ENCODE peak calls at places on chromosome 9, in six cellular contexts. K, Y, Z, V, G and H are unnamed samples. For H3K27me3 and H3K4me1, the result is how much of the 10 kb centered on the place peaks cover.

GRCh38 chr9:133653638-133654037 is 17.5 kb downstream of the DBH start:
- DNase-seq in V (no peak), Y (no peak), G (no peak), K (no peak), Z (no peak), H (no peak)

GRCh38 chr9:126508171-126508591 is 105.5 kb upstream of the LMX1B start:
- DNase-seq in Y (no peak), Z (no peak), V (no peak), K (no peak), G (peak), H (no peak)

GRCh38 chr9:35193762-35194161 is 32.0 kb downstream of the UNC13B start:
- DNase-seq in Y (no peak), G (no peak), K (no peak), Z (peak), V (no peak), H (no peak)

GRCh38 chr9:129361196-129361595 is 183.1 kb upstream of the IER5L start:
- DNase-seq in K (no peak), Z (no peak), Y (no peak), G (no peak), V (no peak), H (peak)

GRCh38 chr9:8732367-8733075 is 932.9 kb upstream of the DMAC1 start:
- DNase-seq in K (no peak), Y (no peak), Z (peak), G (no peak), V (no peak), H (no peak)

GRCh38 chr9:98031935-98032334 is 24.6 kb upstream of the NANS start:
- DNase-seq in Z (peak), V (peak), K (no peak), Y (no peak), G (no peak), H (no peak)

GRCh38 chr9:107049825-107050184 is 186.8 kb downstream of the ZNF462 start:
- DNase-seq in Z (no peak), K (no peak), V (no peak), Y (no peak), G (peak), H (no peak)

GRCh38 chr9:133716564-133717112 is 21.5 kb downstream of the SARDH start:
- DNase-seq in Z (no peak), V (no peak), K (no peak), G (no peak), Y (no peak), H (no peak)

GRCh38 chr9:12954441-12954840 is 179.6 kb downstream of the LURAP1L start:
- DNase-seq in Y (no peak), G (no peak), Z (no peak), K (no peak), V (no peak), H (no peak)

GRCh38 chr9:36189978-36190377 is 743 bp upstream of the CLTA start:
- DNase-seq in K (no peak), Y (no peak), Z (peak), V (no peak), G (no peak), H (no peak)

GRCh38 chr9:12854218-12854617 is 79.4 kb downstream of the LURAP1L start:
- DNase-seq in K (no peak), Y (no peak), V (no peak), G (no peak), Z (no peak), H (no peak)

GRCh38 chr9:111412280-111412679 is 71.9 kb downstream of the ECPAS start:
- DNase-seq in Y (no peak), G (no peak), Z (no peak), K (no peak), V (no peak), H (no peak)

GRCh38 chr9:109512170-109512756 is 14.2 kb upstream of the PTPN3 start:
- DNase-seq in G (no peak), V (no peak), K (no peak), Z (no peak), Y (no peak), H (no peak)

GRCh38 chr9:123131258-123131657 is 97.8 kb downstream of the GPR21 start:
- DNase-seq in V (peak), Z (peak), Y (no peak), K (no peak), G (no peak), H (no peak)

GRCh38 chr9:4296217-4296616 is 3.7 kb downstream of the GLIS3 start:
- DNase-seq in K (no peak), G (no peak), Y (no peak), V (no peak), Z (no peak), H (no peak)

GRCh38 chr9:125674981-125675973 is 31.7 kb downstream of the MAPKAP1 start:
- DNase-seq in Y (no peak), G (no peak), V (peak), K (no peak), Z (peak), H (no peak)

GRCh38 chr9:13090588-13090987 is 188.9 kb downstream of the MPDZ start:
- DNase-seq in G (no peak), V (no peak), Y (no peak), Z (no peak), K (no peak), H (no peak)

GRCh38 chr9:112145886-112146285 is 29.2 kb downstream of the SUSD1 start:
- DNase-seq in Y (no peak), V (peak), G (peak), K (no peak), Z (peak), H (no peak)

GRCh38 chr9:31251386-31251785 is 1133.1 kb upstream of the ACO1 start:
- DNase-seq in Y (no peak), Z (no peak), K (no peak), G (no peak), V (no peak), H (no peak)

GRCh38 chr9:97132865-97133264 is 93.9 kb upstream of the CTSV start:
- DNase-seq in Z (no peak), V (no peak), Y (no peak), G (no peak), K (no peak), H (no peak)

GRCh38 chr9:87793292-87793691 is 67.4 kb downstream of the CTSL start:
- DNase-seq in V (peak), G (no peak), K (no peak), Y (no peak), Z (peak), H (no peak)

GRCh38 chr9:132876849-132877248 is 1.2 kb downstream of the AK8 start:
- DNase-seq in Y (no peak), V (no peak), G (no peak), K (no peak), Z (no peak), H (no peak)

GRCh38 chr9:18060304-18060934 is 413.5 kb upstream of the ADAMTSL1 start:
- DNase-seq in K (no peak), Y (no peak), Z (no peak), V (no peak), G (no peak), H (no peak)

GRCh38 chr9:97412628-97413382 is 909 bp downstream of the TDRD7 start:
- DNase-seq in Z (peak), V (no peak), Y (no peak), G (no peak), K (peak), H (no peak)

GRCh38 chr9:133991964-133992779 is at the start of gene VAV2:
- DNase-seq in Y (no peak), K (peak), V (no peak), G (peak), Z (peak), H (peak)

GRCh38 chr9:99491408-99492259 is 269.6 kb downstream of the SEC61B start:
- DNase-seq in K (no peak), Z (no peak), V (peak), G (no peak), Y (no peak), H (no peak)

GRCh38 chr9:127711226-127711701 is 4.2 kb downstream of the PTRH1 start:
- DNase-seq in G (no peak), Y (no peak), K (no peak), V (no peak), Z (no peak), H (no peak)

GRCh38 chr9:87604886-87605588 is 107.4 kb downstream of the DAPK1 start:
- DNase-seq in Z (no peak), Y (no peak), V (no peak), K (no peak), G (no peak), H (no peak)

GRCh38 chr9:89942643-89943042 is 337.8 kb downstream of the GADD45G start:
- DNase-seq in Y (no peak), Z (no peak), V (no peak), G (no peak), K (no peak), H (no peak)

GRCh38 chr9:132651259-132651658 is 18.5 kb downstream of the DDX31 start:
- DNase-seq in Y (no peak), G (no peak), K (no peak), Z (no peak), V (peak), H (no peak)

GRCh38 chr9:35651964-35652828 is 1.5 kb upstream of the SIT1 start:
- DNase-seq in K (no peak), G (no peak), V (no peak), Y (no peak), Z (no peak), H (no peak)

GRCh38 chr9:25948182-25948581 is 269.9 kb upstream of the TUSC1 start:
- DNase-seq in V (no peak), Z (no peak), G (no peak), K (no peak), Y (no peak), H (no peak)

GRCh38 chr9:128104171-128104618 is 23.3 kb downstream of the PTGES2 start:
- DNase-seq in K (no peak), G (no peak), Y (no peak), V (no peak), Z (no peak), H (no peak)

GRCh38 chr9:91799113-91799735 is 150.8 kb downstream of the ROR2 start:
- DNase-seq in G (peak), Z (peak), V (no peak), Y (no peak), K (no peak), H (no peak)

GRCh38 chr9:87267701-87268100 is 230.0 kb upstream of the DAPK1 start:
- DNase-seq in Z (no peak), K (no peak), Y (no peak), V (no peak), G (no peak), H (peak)

DNA sequence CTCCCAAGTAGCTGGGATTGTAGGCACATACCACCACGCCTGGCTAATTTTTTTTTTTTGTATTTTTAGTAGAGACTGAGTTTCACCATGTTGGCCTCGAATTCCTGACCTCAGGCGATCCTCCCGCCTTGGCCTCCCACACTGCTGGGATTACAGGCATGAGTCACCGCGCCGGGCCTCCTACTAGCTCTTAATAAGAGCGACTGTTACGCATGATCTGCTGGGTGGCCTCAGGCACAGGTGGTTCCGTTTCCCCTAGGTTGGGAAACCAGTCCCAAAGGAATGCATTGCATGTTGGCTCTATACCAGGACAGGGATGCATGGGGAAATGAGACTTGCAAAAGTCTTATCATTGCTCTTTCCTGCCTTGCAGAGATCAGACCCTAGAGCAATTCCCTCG is 184.8 kb upstream of the PPP1R26 start:
- DNase-seq in G (no peak), K (no peak), V (no peak), Z (no peak), Y (no peak), H (no peak)
- H3K27me3 ChIP-seq in G (under half), K (under half), V (under half), Z (under half), Y (under half), H (under half)

DNA sequence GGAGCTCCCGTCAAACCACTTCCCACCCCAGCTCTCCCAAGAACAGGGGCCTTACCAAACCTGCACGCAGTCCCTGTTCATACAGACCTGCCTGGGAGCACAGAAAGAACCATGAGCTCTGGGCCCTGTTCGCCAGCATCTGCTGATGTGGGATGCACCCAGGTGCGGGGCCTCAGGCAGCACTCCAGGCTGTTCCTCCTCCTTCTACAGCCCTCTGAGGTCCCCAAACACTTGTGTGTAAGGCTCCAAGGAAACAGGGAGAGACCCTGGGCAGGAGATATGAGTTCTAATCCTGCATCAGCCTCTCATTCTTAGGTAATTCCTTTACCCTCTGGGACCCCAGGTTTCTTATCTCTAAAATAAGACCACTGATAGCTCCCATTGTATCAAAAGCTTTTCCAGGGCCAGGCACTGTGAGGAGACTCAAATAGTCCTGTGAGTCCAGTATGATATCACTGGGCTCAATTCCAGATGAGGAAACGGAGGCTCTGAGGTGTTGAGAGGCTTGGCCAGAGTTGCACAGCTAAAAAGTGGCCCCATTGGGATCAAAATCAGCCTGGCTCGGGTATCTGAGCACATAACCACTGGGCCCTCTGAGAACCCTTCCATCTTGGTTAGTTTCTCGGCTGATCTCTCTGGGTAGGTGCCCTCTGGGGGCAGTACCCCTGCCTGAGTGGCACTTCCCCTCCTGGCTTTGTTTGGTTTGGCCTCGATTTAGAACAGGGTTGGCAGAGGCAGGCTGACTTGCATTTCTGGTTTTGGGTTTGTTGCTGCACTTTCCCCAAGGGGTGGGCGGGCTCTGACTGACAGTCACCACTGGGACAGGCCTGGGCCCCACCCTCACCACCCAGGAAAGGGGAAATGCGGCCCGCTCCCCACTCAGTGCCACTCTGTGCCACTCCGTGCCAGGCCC is 116.8 kb downstream of the RGS3 start:
- DNase-seq in V (no peak), K (peak), G (no peak), Y (peak), Z (no peak), H (peak)
- H3K27ac ChIP-seq in V (peak), K (peak), G (no peak), Y (peak), Z (no peak), H (peak)

GRCh38 chr9:95087659-95088242 is 229.8 kb downstream of the FANCC start:
- DNase-seq in Y (no peak), G (no peak), V (no peak), K (no peak), Z (no peak), H (peak)

GRCh38 chr9:95089916-95090791 is 227.4 kb downstream of the FANCC start:
- DNase-seq in Y (no peak), K (no peak), Z (no peak), V (no peak), G (no peak), H (peak)

GRCh38 chr9:95089257-95089873 is 228.1 kb downstream of the FANCC start:
- DNase-seq in G (no peak), Z (no peak), Y (no peak), V (no peak), K (no peak), H (peak)

GRCh38 chr9:95086564-95086955 is 230.9 kb downstream of the FANCC start:
- DNase-seq in Y (no peak), V (no peak), Z (no peak), K (no peak), G (no peak), H (peak)

GRCh38 chr9:95088421-95089161 is 228.9 kb downstream of the FANCC start:
- DNase-seq in Z (no peak), G (no peak), Y (no peak), K (no peak), V (peak), H (peak)
- H3K4me1 ChIP-seq in Z (under half), G (under half), Y (under half), K (under half), V (half or more), H (under half)

GRCh38 chr9:1354066-1354465 is 303.9 kb downstream of the DMRT2 start:
- DNase-seq in Y (no peak), V (no peak), Z (no peak), G (no peak), K (no peak), H (no peak)
- H3K27me3 ChIP-seq in Y (under half), V (under half), Z (under half), G (half or more), K (under half), H (under half)

GRCh38 chr9:137339606-137340462 is 37.8 kb upstream of the NRARP start:
- DNase-seq in Y (no peak), K (no peak), G (no peak), Z (no peak), V (peak), H (no peak)

GRCh38 chr9:137339045-137339444 is 37.0 kb upstream of the NRARP start:
- DNase-seq in Z (no peak), G (no peak), K (no peak), V (peak), Y (no peak), H (no peak)

GRCh38 chr9:137342482-137342881 is 40.4 kb upstream of the NRARP start:
- DNase-seq in V (no peak), K (no peak), G (no peak), Z (no peak), Y (no peak), H (no peak)

GRCh38 chr9:137336735-137337134 is 34.7 kb upstream of the NRARP start:
- DNase-seq in Z (no peak), G (no peak), K (no peak), V (no peak), Y (no peak), H (no peak)

DNA sequence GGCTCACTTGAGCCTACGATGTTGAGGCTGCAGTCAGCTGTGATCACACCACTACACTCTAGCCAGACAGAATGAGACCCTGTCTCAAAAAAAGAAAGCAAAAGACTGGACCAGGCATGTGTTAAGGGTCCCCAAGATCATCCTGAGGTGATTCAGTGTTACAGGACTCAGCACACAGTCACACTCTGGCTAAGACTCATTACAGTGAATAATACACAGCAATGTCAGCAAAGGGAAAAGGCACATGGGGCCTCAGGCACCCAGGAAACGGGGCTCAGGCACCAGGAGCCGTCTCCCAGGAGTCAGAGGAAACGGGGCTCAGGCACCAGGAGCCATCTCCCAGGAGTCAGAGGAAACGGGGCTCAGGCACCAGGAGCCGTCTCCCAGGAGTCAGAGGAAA is 39.2 kb upstream of the NRARP start:
- DNase-seq in Z (no peak), V (no peak), Y (no peak), G (no peak), K (no peak), H (no peak)
- H3K27ac ChIP-seq in Z (no peak), V (no peak), Y (no peak), G (no peak), K (no peak), H (no peak)

GRCh38 chr9:16628421-16628820 is 242.0 kb downstream of the BNC2 start:
- DNase-seq in Y (no peak), G (no peak), K (no peak), Z (no peak), V (no peak), H (no peak)

GRCh38 chr9:16625106-16625505 is 245.4 kb downstream of the BNC2 start:
- DNase-seq in Z (no peak), Y (no peak), V (no peak), G (no peak), K (no peak), H (no peak)

GRCh38 chr9:16625831-16626230 is 244.6 kb downstream of the BNC2 start:
- DNase-seq in Y (no peak), Z (peak), K (no peak), V (peak), G (no peak), H (no peak)

GRCh38 chr9:16626577-16627130 is 243.8 kb downstream of the BNC2 start:
- DNase-seq in K (no peak), Z (peak), V (peak), G (peak), Y (no peak), H (no peak)

GRCh38 chr9:16627967-16628366 is 242.5 kb downstream of the BNC2 start:
- DNase-seq in V (peak), Y (no peak), Z (no peak), K (no peak), G (no peak), H (peak)
- H3K4me1 ChIP-seq in V (under half), Y (under half), Z (under half), K (under half), G (under half), H (under half)